ENCODE peak calls at places on chromosomes 7 and 10, in seven cellular contexts. W, Q, J, E, Y, I and V are unnamed samples.
A peak's percentile ranks its signal among the peaks of the same experiment; 100 is the strongest.

GRCh38 chr10:32548208-32548607 is 102.3 kb downstream of the CCDC7 start:
- DNase-seq in W (no peak), Q (no peak), J (no peak), E (no peak), Y (no peak), I (no peak), V (no peak)

GRCh38 chr7:123637203-123637602 is 18.5 kb upstream of the LMOD2 start:
- DNase-seq in W (no peak), Q (no peak), J (no peak), E (no peak), Y (no peak), I (no peak), V (no peak)

GRCh38 chr7:21550821-21551531 is 8.1 kb downstream of the DNAH11 start:
- DNase-seq in W (no peak), Q (no peak), J (no peak), E (no peak), Y (no peak), I (no peak), V (no peak)

GRCh38 chr7:1357601-1358271 is 101.5 kb downstream of the MICALL2 start:
- DNase-seq in W (no peak), Q (no peak), J (no peak), E (no peak), Y (peak; percentile 12), I (peak; percentile 54), V (no peak)

GRCh38 chr10:118394557-118395194 is 52.6 kb upstream of the FAM204A start:
- DNase-seq in W (peak; percentile 56), Q (no peak), J (no peak), E (no peak), Y (no peak), I (no peak), V (no peak)

GRCh38 chr10:70726909-70727495 is 54.7 kb downstream of the ADAMTS14 start:
- DNase-seq in W (no peak), Q (no peak), J (no peak), E (no peak), Y (no peak), I (no peak), V (no peak)

GRCh38 chr10:86439544-86439943 is 72.9 kb upstream of the GRID1 start:
- DNase-seq in W (no peak), Q (peak; percentile 97), J (peak; percentile 93), E (peak; percentile 56), Y (peak; percentile 56), I (no peak), V (peak; percentile 95)

GRCh38 chr10:3869036-3869435 is 84.0 kb upstream of the KLF6 start:
- DNase-seq in W (no peak), Q (no peak), J (no peak), E (no peak), Y (no peak), I (no peak), V (no peak)

GRCh38 chr7:117385340-117386124 is 41.8 kb downstream of the ASZ1 start:
- DNase-seq in W (peak; percentile 29), Q (peak; percentile 53), J (peak; percentile 48), E (no peak), Y (no peak), I (no peak), V (no peak)

GRCh38 chr10:79070091-79070610 is 1.4 kb downstream of the ZMIZ1 start:
- DNase-seq in W (no peak), Q (no peak), J (peak; percentile 54), E (peak; percentile 53), Y (peak; percentile 62), I (peak; percentile 85), V (no peak)

GRCh38 chr7:28682811-28683210 is 270.5 kb downstream of the CREB5 start:
- DNase-seq in W (no peak), Q (no peak), J (peak; percentile 21), E (no peak), Y (peak; percentile 40), I (no peak), V (no peak)

GRCh38 chr7:13682626-13683025 is 306.8 kb downstream of the ETV1 start:
- DNase-seq in W (no peak), Q (no peak), J (no peak), E (no peak), Y (no peak), I (no peak), V (no peak)

GRCh38 chr7:128108641-128109423 is 77.6 kb upstream of the LRRC4 start:
- DNase-seq in W (no peak), Q (no peak), J (no peak), E (no peak), Y (no peak), I (peak; percentile 64), V (no peak)

GRCh38 chr7:57775396-57776088 is 325.6 kb downstream of the ZNF716 start:
- DNase-seq in W (no peak), Q (no peak), J (no peak), E (no peak), Y (no peak), I (no peak), V (no peak)

GRCh38 chr7:140544278-140544896 is 65.1 kb upstream of the MKRN1 start:
- DNase-seq in W (no peak), Q (no peak), J (no peak), E (no peak), Y (no peak), I (no peak), V (no peak)

GRCh38 chr7:995571-995970 is 12.6 kb downstream of the CYP2W1 start:
- DNase-seq in W (no peak), Q (no peak), J (no peak), E (no peak), Y (no peak), I (no peak), V (no peak)

GRCh38 chr10:53223846-53224245 is 451.3 kb upstream of the MBL2 start:
- DNase-seq in W (no peak), Q (no peak), J (no peak), E (no peak), Y (no peak), I (no peak), V (no peak)

GRCh38 chr10:98010939-98011685 is 19.3 kb downstream of the CRTAC1 start:
- DNase-seq in W (no peak), Q (no peak), J (no peak), E (no peak), Y (no peak), I (no peak), V (no peak)

GRCh38 chr10:49112851-49113250 is 2.5 kb downstream of the VSTM4 start:
- DNase-seq in W (no peak), Q (no peak), J (no peak), E (no peak), Y (no peak), I (no peak), V (no peak)

GRCh38 chr7:46386428-46387399 is 465.6 kb upstream of the IGFBP3 start:
- DNase-seq in W (no peak), Q (peak; percentile 4), J (peak; percentile 54), E (no peak), Y (no peak), I (no peak), V (no peak)

GRCh38 chr10:42969909-42970308 is 107.0 kb upstream of the RET start:
- DNase-seq in W (no peak), Q (no peak), J (no peak), E (no peak), Y (no peak), I (peak; percentile 53), V (no peak)

GRCh38 chr10:69616358-69616757 is 13.7 kb upstream of the FAM241B start:
- DNase-seq in W (no peak), Q (no peak), J (no peak), E (no peak), Y (no peak), I (no peak), V (no peak)
- H3K27me3 ChIP-seq in W (no peaks in the 10 kb centered on the region), Q (peaks cover 48% of the 10 kb centered on the region), J (peaks cover 17% of the 10 kb centered on the region), E (no peaks in the 10 kb centered on the region), Y (no peaks in the 10 kb centered on the region), I (no peaks in the 10 kb centered on the region), V (peaks cover 15% of the 10 kb centered on the region)

GRCh38 chr7:2505401-2505800 is 14.2 kb upstream of the LFNG start:
- DNase-seq in W (no peak), Q (no peak), J (no peak), E (no peak), Y (no peak), I (no peak), V (no peak)

GRCh38 chr7:2503056-2503941 is 16.3 kb upstream of the LFNG start:
- DNase-seq in W (no peak), Q (no peak), J (no peak), E (no peak), Y (no peak), I (no peak), V (no peak)

GRCh38 chr7:2504128-2504817 is 15.3 kb upstream of the LFNG start:
- DNase-seq in W (no peak), Q (no peak), J (no peak), E (no peak), Y (no peak), I (no peak), V (no peak)

GRCh38 chr7:2502647-2502966 is 17.0 kb upstream of the LFNG start:
- DNase-seq in W (no peak), Q (no peak), J (no peak), E (no peak), Y (no peak), I (no peak), V (no peak)

GRCh38 chr7:2504818-2505375 is 14.7 kb upstream of the LFNG start:
- DNase-seq in W (no peak), Q (no peak), J (no peak), E (no peak), Y (no peak), I (no peak), V (no peak)
- H3K27me3 ChIP-seq in W (no peaks in the 10 kb centered on the region), Q (peaks cover 3% of the 10 kb centered on the region), J (no peaks in the 10 kb centered on the region), E (no peaks in the 10 kb centered on the region), Y (no peaks in the 10 kb centered on the region), I (no peaks in the 10 kb centered on the region), V (no peaks in the 10 kb centered on the region)

DNA sequence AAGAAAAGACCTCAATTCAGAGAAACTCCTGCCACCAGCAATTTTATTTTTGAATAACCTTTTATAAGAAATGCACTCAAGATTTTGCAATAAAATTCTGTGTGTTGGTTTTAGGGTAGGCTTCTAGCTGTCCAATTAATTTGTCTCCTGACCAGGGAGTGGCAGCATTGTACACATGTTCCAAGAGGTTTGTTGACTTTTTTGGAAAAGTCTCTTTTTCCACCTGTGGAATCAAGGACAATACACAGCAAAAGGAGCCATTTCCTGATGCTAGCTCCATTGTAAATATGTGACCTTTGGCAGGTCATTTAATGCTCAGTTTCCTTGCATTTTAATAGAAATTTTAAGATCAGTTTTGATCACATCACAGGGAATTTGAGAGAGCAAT is 1.8 kb downstream of the GIMAP5 start:
- DNase-seq in W (no peak), Q (no peak), J (no peak), E (no peak), Y (no peak), I (no peak), V (no peak)
- H3K27me3 ChIP-seq in W (peaks cover 8% of the 10 kb centered on the region), Q (no peaks in the 10 kb centered on the region), J (no peaks in the 10 kb centered on the region), E (no peaks in the 10 kb centered on the region), Y (no peaks in the 10 kb centered on the region), I (no peaks in the 10 kb centered on the region), V (no peaks in the 10 kb centered on the region)

DNA sequence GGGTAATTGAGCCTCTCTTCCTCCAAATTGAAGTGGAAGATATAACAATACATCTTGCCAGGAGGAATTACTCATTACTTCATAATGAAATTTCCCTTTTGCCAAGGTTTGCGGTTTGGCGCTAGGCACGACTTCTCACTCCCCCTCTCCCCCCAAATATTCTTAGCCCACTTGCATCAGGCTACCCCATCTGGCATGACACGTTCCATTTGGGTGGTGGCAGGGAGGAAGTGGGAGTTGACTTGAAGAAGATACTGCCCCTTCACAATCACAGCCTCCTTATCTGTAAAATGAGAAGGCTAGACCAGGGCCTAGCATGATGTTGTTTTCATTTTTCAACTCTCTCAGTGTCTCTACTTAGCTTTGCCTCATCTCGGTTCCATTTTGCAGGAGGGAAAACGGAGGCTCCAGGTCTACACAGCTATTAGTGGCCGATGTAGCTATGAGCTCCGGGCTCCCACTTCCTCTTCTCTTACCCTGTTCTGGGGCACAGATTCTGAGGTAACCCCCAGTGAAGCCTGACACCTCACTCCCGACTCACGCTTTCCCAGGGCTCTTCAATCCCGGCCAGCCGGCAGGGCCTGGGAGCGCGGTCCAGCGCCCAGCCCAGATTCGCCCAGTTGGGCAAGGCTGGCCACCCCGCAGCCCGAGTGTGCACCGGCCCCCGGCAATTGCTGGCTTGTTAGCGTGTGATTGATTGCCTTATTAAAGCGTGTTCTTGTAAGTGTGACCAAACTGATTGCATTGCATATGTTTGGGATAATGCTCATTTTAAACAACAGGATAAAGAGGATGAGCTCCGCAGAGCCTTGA is 6.5 kb downstream of the EVX1 start:
- DNase-seq in W (no peak), Q (no peak), J (peak; percentile 46), E (no peak), Y (no peak), I (no peak), V (no peak)
- H3K27me3 ChIP-seq in W (no peaks in the 10 kb centered on the region), Q (peaks cover 98% of the 10 kb centered on the region), J (peaks cover 95% of the 10 kb centered on the region), E (peaks cover 84% of the 10 kb centered on the region), Y (peaks cover 97% of the 10 kb centered on the region), I (no peaks in the 10 kb centered on the region), V (peaks cover 99% of the 10 kb centered on the region)